ENCODE peak calls at places on chromosomes 13 and 19, in five cellular contexts. Q is ovary, X is tibial nerve, A is GM12878, C is stomach. U is an unnamed sample. For H3K9me3 and H3K27me3, the result is how much of the 10 kb centered on the place peaks cover.

GRCh38 chr13:99362362-99362761 is 55.2 kb upstream of the GPR183 start:
- DNase-seq in Q (no peak), C (no peak), A (no peak), X (no peak), U (no peak)

GRCh38 chr19:51145926-51146493 is 3.9 kb downstream of the SIGLEC7 start:
- DNase-seq in C (no peak), X (no peak), Q (no peak), A (no peak), U (no peak)

GRCh38 chr13:28401303-28402056 is 93.4 kb downstream of the FLT1 start:
- DNase-seq in A (peak), Q (no peak), X (no peak), C (no peak), U (no peak)

GRCh38 chr19:40585677-40586422 is 9.2 kb downstream of the SHKBP1 start:
- DNase-seq in Q (no peak), C (no peak), X (no peak), A (no peak), U (no peak)

GRCh38 chr13:49627831-49628652 is at the start of gene ARL11:
- DNase-seq in Q (no peak), X (peak), A (peak), C (peak), U (no peak)

GRCh38 chr19:40862333-40862732 is 12.1 kb upstream of the CYP2A6 start:
- DNase-seq in A (no peak), X (no peak), C (no peak), Q (no peak), U (no peak)

GRCh38 chr19:33227870-33228599 is 2.4 kb upstream of the SLC7A10 start:
- DNase-seq in C (no peak), X (no peak), A (no peak), Q (no peak), U (no peak)

GRCh38 chr13:35231426-35231825 is 245.1 kb downstream of the MAB21L1 start:
- DNase-seq in A (no peak), X (no peak), C (no peak), Q (no peak), U (no peak)

GRCh38 chr19:45251452-45252354 is 632 bp downstream of the MARK4 start:
- DNase-seq in Q (peak), X (no peak), A (no peak), C (no peak), U (no peak)

DNA sequence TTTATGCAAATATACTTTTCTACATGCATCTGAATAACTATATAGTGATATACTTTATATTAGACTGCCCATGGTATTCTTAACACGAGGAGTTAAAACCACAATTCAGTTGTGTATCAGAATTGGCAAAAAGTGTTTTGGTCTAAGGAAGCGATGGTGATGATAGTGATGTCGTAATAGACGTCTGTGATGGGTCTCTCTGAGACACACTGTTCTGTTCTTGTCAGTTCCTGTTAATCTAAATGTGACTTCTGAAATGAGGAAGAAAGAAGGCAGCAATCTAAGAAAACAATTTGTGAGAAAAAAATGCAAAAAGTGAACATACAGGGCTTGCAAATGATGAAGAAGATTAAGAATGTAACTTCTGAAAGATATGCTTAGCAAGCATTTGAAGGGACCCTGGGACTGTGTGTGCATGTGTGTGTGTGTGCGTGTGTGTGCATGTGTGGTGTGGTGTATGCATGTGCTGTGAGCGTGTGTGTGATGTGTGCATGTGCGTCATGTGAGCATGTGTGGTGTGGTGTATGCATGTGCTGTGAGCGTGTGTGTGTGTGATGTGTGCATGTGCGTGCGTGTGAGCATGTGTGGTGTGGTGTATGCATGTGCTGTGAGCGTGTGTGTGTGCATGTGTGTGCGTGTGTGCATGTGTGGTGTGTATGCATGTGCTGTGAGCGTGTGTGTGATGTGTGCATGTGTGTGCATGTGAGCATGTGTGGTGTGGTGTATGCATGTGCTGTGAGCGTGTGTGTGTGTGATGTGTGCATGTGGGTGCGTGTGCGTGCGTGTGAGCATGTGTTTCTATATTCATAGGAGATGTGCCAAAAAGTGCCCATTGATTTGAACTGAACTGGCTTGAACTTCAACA is 131.8 kb downstream of the IRS2 start:
- DNase-seq in X (peak), Q (no peak), C (no peak), A (no peak), U (no peak)
- TF ChIP-seq EP300 in X (peak), Q (no peak), C (no peak), A (no peak), U (no peak)

DNA sequence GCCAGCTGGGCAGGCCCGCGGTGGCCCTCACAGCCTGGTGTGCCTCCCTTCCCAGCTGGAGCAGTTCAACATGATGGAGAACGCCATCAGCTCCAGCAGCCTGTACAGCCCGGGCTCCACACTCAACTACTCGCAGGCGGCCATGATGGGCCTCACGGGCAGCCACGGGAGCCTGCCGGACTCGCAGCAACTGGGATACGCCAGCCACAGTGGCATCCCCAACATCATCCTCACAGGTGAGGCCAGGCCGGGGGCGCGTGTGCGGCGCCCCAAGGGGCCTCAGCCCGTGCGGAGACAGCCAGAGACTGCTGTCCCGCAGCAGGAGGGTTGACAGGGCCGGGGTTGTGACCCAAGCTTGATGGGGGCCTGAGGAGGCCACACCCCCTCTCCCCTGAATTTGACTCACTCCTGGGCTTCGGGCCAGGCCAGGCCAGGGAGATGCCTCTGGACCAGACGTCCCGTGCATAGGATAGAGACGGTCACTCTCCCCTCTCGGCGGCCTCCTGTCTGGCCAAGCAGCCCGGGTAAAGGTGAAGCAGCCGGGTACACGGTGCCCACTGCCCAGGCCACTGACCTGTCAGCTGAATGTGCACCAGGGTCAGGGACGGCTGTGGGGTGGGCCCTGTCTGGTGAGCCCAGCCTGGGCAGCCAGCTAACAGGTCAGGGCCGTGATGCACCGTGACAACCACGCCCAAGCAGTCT is 15.4 kb downstream of the COMP start:
- DNase-seq in A (no peak), C (no peak), X (no peak), Q (peak), U (no peak)
- H3K9me3 ChIP-seq in A (under half), C (under half), X (under half), Q (under half), U (under half)

DNA sequence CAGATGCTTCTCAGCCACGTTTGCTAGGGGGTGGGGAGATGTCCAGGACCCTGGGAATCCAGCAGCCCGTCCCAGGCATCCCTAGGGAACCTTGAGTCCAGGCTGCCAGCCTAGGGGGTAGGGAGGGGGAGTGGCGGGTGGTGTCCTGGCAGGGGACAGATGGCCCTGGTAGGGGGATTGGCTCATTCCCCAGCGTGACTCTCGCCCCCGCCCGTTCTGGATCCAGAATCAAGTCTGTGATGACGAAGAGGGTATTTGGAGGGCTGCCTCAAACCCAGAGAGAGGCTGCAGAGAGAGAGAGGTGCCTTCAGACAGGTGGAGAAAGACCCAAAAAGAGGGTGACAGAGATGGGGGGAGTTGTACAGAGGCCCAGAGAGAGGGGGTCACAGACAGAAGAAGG is 4.1 kb downstream of the SLC17A7 start:
- DNase-seq in Q (no peak), A (no peak), C (no peak), X (no peak), U (no peak)
- H3K27me3 ChIP-seq in Q (under half), A (under half), C (half or more), X (under half), U (half or more)

DNA sequence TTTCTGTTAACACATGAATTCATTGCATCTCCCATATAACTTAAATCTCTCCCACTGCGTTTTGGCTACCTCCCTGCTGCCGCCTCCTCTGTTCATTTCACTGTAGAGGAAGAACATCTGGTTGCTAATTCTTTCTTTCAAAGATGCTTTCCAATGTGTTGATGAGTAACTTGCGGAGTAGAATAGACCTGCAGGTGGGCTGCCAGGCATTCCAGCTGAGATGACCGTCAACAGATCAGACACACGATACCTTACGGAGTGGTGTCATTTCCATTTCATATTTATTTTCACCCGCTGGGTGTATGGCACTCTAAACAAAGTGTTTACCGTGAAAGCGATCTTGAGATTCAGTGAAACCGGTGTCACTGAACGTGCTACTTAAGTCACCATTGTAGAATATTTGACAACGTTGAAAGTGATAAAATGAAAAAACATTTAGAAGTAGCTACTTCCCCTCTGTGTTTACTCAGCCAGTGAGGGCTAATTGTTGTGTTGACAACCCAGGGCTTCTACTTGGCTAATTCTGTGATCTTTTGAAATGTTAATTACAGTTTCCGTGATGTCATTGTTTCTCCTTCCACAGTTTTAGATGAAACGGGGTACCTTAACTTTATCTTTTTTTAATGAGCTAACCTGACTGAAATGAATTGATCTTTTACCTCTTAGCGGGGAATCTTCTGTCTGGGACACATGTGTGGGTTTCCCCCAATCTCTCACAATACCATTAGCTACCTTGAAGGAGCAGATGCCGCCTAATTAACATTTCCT is 228.5 kb upstream of the ARGLU1 start:
- DNase-seq in C (no peak), A (peak), X (no peak), Q (no peak), U (no peak)
- TF ChIP-seq EP300 in C (no peak), A (peak), X (no peak), Q (no peak), U (no peak)

GRCh38 chr19:57560049-57560491 is 407 bp upstream of the ZNF550 start:
- DNase-seq in A (no peak), Q (peak), C (no peak), X (no peak), U (peak)
- H3K9me3 ChIP-seq in A (under half), Q (under half), C (under half), X (under half), U (under half)

GRCh38 chr19:9406798-9407352 is 28.5 kb downstream of the ZNF266 start:
- DNase-seq in A (no peak), Q (peak), X (peak), C (peak), U (no peak)

GRCh38 chr19:9413240-9413954 is 22.0 kb downstream of the ZNF266 start:
- DNase-seq in X (no peak), C (no peak), A (no peak), Q (no peak), U (no peak)

DNA sequence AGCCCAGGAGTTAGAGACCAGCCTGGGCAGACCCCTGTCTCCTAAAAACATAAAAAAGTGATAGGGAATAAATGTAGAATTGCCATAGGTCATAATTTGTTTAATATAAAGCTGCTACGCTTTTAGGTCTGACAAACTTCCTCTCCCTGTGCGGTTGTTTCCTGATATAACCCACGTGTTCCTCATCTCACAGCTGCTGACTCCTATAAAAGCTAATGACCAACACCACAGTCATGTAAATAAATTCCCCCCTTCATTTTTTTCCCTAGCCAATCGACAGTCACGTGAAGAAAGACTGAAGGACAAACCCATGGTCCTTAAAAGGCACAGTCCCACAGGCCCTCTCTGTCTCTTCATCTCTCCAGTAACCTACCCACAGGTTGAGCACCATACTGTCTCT is 27.5 kb downstream of the ZNF266 start:
- DNase-seq in A (no peak), C (no peak), Q (no peak), X (no peak), U (no peak)
- H3K27me3 ChIP-seq in A (under half), C (under half), Q (under half), X (under half), U (under half)